ENCODE peak calls at places on chromosomes 7 and 10, in eight cellular contexts. S is kidney, F is uterus, Y is astrocyte, J is breast epithelium, R is thoracic aorta, U is fibroblast of lung, B is osteoblast. M is an unnamed sample. For H3K4me1 and H3K9me3, the result is how much of the 10 kb centered on the place peaks cover.

GRCh38 chr7:123460616-123461015 is 73.8 kb downstream of the IQUB start:
- DNase-seq in S (no peak), F (no peak), Y (peak), J (no peak), R (no peak), U (peak), B (no peak), M (no peak)

GRCh38 chr10:33653584-33654367 is 319.3 kb upstream of the NRP1 start:
- DNase-seq in S (no peak), F (no peak), Y (peak), J (no peak), R (no peak), U (peak), B (peak), M (no peak)

GRCh38 chr10:127850944-127851343 is 41.8 kb downstream of the CLRN3 start:
- DNase-seq in S (no peak), F (no peak), Y (no peak), J (no peak), R (no peak), U (no peak), B (no peak), M (no peak)

GRCh38 chr7:131010714-131011436 is 276.9 kb upstream of the KLF14 start:
- DNase-seq in S (no peak), F (no peak), Y (peak), J (no peak), R (no peak), U (peak), B (no peak), M (no peak)

GRCh38 chr7:93036807-93037206 is 81.0 kb downstream of the SAMD9 start:
- DNase-seq in S (no peak), F (no peak), Y (no peak), J (no peak), R (no peak), U (no peak), B (no peak), M (no peak)

GRCh38 chr7:101125989-101126650 is 784 bp upstream of the SERPINE1 start:
- DNase-seq in S (peak), F (peak), Y (peak), J (peak), R (no peak), U (peak), B (peak), M (peak)

GRCh38 chr10:69873141-69873540 is 71.4 kb downstream of the COL13A1 start:
- DNase-seq in S (no peak), F (no peak), Y (no peak), J (no peak), R (no peak), U (no peak), B (peak), M (no peak)

GRCh38 chr10:58064714-58065528 is 202.8 kb downstream of the IPMK start:
- DNase-seq in S (no peak), F (no peak), Y (peak), J (no peak), R (no peak), U (peak), B (peak), M (no peak)

GRCh38 chr7:66303454-66304160 is 98.5 kb downstream of the TPST1 start:
- DNase-seq in S (peak), F (no peak), Y (no peak), J (no peak), R (no peak), U (no peak), B (no peak), M (no peak)

GRCh38 chr10:18599392-18599791 is 52.0 kb downstream of the NSUN6 start:
- DNase-seq in S (no peak), F (no peak), Y (no peak), J (no peak), R (no peak), U (no peak), B (no peak), M (no peak)

GRCh38 chr10:11875499-11876281 is 52.5 kb downstream of the PROSER2 start:
- DNase-seq in S (peak), F (peak), Y (peak), J (peak), R (peak), U (peak), B (peak), M (peak)

GRCh38 chr7:155860840-155861479 is 48.7 kb upstream of the SHH start:
- DNase-seq in S (peak), F (no peak), Y (peak), J (peak), R (no peak), U (peak), B (no peak), M (no peak)

GRCh38 chr7:2927592-2927991 is 83.5 kb upstream of the GNA12 start:
- DNase-seq in S (peak), F (no peak), Y (no peak), J (no peak), R (no peak), U (no peak), B (peak), M (no peak)

GRCh38 chr10:115772606-115773005 is 500.4 kb downstream of the GFRA1 start:
- DNase-seq in S (no peak), F (no peak), Y (peak), J (no peak), R (no peak), U (peak), B (peak), M (no peak)

GRCh38 chr10:115402690-115403089 is 309.5 kb downstream of the ATRNL1 start:
- DNase-seq in S (no peak), F (no peak), Y (peak), J (no peak), R (no peak), U (peak), B (no peak), M (no peak)

GRCh38 chr7:101302641-101303101 is 18.9 kb downstream of the IFT22 start:
- DNase-seq in S (no peak), F (no peak), Y (no peak), J (no peak), R (no peak), U (no peak), B (no peak), M (no peak)

GRCh38 chr7:131840291-131840690 is 283.9 kb upstream of the PODXL start:
- DNase-seq in S (no peak), F (no peak), Y (no peak), J (no peak), R (no peak), U (no peak), B (no peak), M (no peak)

GRCh38 chr7:107969856-107970255 is 33.1 kb downstream of the LAMB1 start:
- DNase-seq in S (no peak), F (no peak), Y (no peak), J (no peak), R (no peak), U (no peak), B (no peak), M (no peak)

GRCh38 chr10:46048152-46048551 is 2.1 kb upstream of the MSMB start:
- DNase-seq in S (no peak), F (no peak), Y (no peak), J (no peak), R (no peak), U (no peak), B (no peak), M (no peak)

GRCh38 chr7:74176555-74176954 is 2.4 kb downstream of the EIF4H start:
- DNase-seq in S (no peak), F (no peak), Y (no peak), J (no peak), R (no peak), U (no peak), B (peak), M (no peak)
- H3K4me1 ChIP-seq in S (under half), F (under half), Y (under half), J (under half), R (half or more), U (under half), B (under half), M (under half)

DNA sequence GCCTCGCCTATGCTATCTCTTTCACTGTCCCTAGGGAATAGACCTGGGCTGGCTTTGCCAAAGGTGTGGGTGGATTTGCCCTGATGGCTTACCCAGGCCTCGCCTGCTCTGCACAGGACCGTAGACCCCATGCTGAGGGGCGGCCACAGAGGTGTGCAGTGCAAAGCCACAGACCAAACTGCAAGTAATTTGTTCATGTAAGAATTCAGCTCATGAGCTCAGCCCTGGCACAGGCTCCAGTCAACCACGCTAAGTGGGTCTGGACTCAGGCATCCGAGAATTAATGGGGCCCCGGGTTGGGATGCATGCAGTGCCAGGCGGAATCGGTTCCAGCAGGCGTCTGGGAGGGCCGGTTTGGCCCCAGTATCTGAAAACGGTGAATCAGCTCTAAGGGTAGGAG is 445.2 kb downstream of the DNAJB6 start:
- DNase-seq in S (peak), F (no peak), Y (no peak), J (no peak), R (no peak), U (peak), B (peak), M (no peak)
- H3K9me3 ChIP-seq in S (under half), F (under half), Y (under half), J (under half), R (under half), U (under half), B (under half), M (under half)

GRCh38 chr7:25711940-25712339 is 440.1 kb upstream of the NFE2L3 start:
- DNase-seq in S (no peak), F (no peak), Y (no peak), J (no peak), R (no peak), U (no peak), B (no peak), M (no peak)
- H3K4me1 ChIP-seq in S (under half), F (under half), Y (under half), J (under half), R (half or more), U (under half), B (under half), M (under half)

GRCh38 chr10:131178956-131179355 is 132.6 kb downstream of the TCERG1L start:
- DNase-seq in S (no peak), F (no peak), Y (no peak), J (no peak), R (no peak), U (no peak), B (no peak), M (no peak)
- H3K9me3 ChIP-seq in S (under half), F (under half), Y (under half), J (under half), R (under half), U (under half), B (under half), M (under half)

DNA sequence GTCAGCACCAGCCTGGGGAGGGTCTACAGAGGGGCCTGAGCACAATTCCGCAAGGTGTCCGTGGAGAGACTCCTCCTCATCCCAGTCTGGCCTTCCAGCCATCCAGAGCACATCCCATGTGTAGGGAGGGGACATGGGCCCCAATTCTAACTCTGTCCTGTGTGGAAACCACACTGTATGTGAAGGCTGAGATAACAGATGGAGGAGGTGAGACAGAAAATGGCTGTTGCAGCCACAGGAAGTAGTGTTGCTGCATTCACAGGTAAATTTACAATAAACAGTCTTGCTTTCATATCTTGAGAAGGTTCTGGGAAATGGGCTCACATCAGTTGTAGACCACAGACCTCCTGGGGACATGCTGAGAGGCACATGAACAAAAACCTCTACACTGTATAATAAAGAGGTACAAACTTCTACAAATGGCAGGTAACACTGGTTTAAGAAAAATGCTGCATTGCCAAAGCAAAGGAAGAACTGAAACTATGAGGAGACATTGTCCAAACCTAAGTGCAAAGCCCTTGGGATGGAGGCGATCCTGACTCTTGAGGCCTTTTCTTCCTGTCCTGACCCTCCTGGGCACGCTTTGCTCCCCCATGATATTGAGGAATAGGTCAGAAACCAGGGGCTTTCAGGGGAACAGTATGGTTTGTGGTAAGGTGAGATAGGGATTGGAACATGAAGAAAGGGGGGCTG is 21.6 kb upstream of the GIMAP2 start:
- DNase-seq in S (no peak), F (no peak), Y (no peak), J (no peak), R (no peak), U (no peak), B (no peak), M (no peak)
- H3K4me1 ChIP-seq in S (under half), F (under half), Y (under half), J (under half), R (under half), U (under half), B (under half), M (under half)

DNA sequence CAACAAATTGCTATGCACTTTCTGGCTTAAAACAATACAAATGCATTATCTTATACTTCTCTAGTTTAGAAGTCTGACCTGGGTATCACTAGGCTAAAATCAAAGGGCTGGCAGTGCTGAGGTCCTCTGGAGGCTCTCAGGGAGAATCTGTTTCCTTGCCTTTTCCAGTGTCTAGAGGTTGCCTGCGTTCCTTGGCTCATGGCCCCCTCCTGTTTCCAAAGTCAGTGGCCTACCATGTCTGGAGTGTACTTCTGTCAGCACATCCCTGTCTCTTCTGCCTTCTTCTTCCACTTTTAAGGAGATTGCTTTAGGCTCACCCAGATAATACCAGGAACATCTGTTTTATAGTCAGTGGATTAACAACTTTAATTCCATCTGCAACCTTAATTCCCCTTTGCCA is 52.4 kb downstream of the CCNY start:
- DNase-seq in S (no peak), F (no peak), Y (no peak), J (no peak), R (no peak), U (no peak), B (no peak), M (no peak)
- H3K9me3 ChIP-seq in S (under half), F (under half), Y (under half), J (under half), R (under half), U (under half), B (under half), M (under half)

GRCh38 chr10:26854524-26854923 is 6.2 kb downstream of the ABI1 start:
- DNase-seq in S (no peak), F (no peak), Y (peak), J (no peak), R (no peak), U (peak), B (no peak), M (no peak)
- H3K4me1 ChIP-seq in S (under half), F (under half), Y (under half), J (under half), R (under half), U (under half), B (under half), M (under half)

GRCh38 chr10:104230490-104230889 is 1.7 kb downstream of the CFAP43 start:
- DNase-seq in S (no peak), F (no peak), Y (no peak), J (no peak), R (no peak), U (peak), B (no peak), M (no peak)
- H3K9me3 ChIP-seq in S (under half), F (under half), Y (under half), J (under half), R (under half), U (under half), B (under half), M (under half)

M was measured in ascending aorta.